ENCODE peak calls at places on chromosomes 1 and 21, in four cellular contexts. L is HepG2, E is HCT116, K is K562. W is an unnamed sample. For H3K4me1, the result is how much of the 10 kb centered on the place peaks cover.

GRCh38 chr1:25747046-25747705 is 52.8 kb upstream of the SELENON start:
- DNase-seq in E (no peak), K (no peak), L (no peak), W (no peak)

GRCh38 chr1:236515443-236515958 is 8.3 kb upstream of the LGALS8 start:
- DNase-seq in L (peak), K (no peak), E (no peak), W (no peak)

GRCh38 chr1:116868386-116868785 is 41.3 kb upstream of the PTGFRN start:
- DNase-seq in K (no peak), L (no peak), E (no peak), W (no peak)

GRCh38 chr21:31222142-31222541 is 121.9 kb downstream of the TIAM1 start:
- DNase-seq in L (no peak), E (no peak), K (no peak), W (no peak)

GRCh38 chr1:30877205-30877912 is 31.2 kb downstream of the SDC3 start:
- DNase-seq in E (no peak), L (no peak), K (no peak), W (no peak)

GRCh38 chr1:179447489-179447888 is 81.7 kb downstream of the AXDND1 start:
- DNase-seq in E (peak), K (peak), L (peak), W (no peak)

GRCh38 chr1:31936278-31936965 is 1.7 kb downstream of the PTP4A2 start:
- DNase-seq in E (no peak), K (no peak), L (no peak), W (no peak)

GRCh38 chr1:118290571-118290970 is 105.5 kb upstream of the SPAG17 start:
- DNase-seq in E (no peak), L (no peak), K (no peak), W (no peak)

GRCh38 chr1:57927003-57927402 is 503.1 kb upstream of the DAB1 start:
- DNase-seq in K (no peak), L (no peak), E (no peak), W (no peak)

GRCh38 chr21:42234464-42235241 is 15.7 kb downstream of the ABCG1 start:
- DNase-seq in L (peak), E (no peak), K (peak), W (no peak)

GRCh38 chr1:241292973-241293372 is 64.0 kb downstream of the RGS7 start:
- DNase-seq in E (no peak), L (no peak), K (no peak), W (no peak)

DNA sequence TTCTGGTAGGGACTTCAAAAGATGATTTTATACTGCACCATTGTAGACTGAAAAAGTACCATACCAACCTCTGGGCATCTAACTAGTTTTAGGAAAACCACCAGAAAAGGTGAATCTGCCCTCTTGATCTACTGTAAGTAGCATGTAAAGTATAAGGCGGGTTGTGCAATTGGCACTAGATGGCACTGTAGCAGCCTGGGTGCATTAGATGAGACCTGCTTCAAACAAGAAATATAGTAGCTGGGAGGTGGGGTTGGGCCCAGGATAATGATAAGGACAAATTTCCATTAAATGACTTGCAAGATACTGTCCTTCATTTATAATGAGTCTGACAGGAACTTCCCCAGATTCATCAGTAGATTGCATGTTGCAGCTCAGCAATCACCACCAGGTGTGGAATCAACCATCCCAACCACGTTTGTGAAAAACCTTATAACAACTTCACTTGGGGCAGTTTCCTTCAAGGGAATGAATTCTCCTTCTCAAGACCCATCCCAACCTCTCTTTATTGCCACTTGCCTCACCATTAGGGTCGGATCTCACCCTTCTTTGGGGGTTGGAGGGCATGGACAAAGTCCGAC is 37.3 kb upstream of the IL10 start:
- DNase-seq in K (no peak), E (peak), L (peak), W (peak)
- TF ChIP-seq TCF7L2 in K (no peak), E (no peak), L (no peak), W (no peak)

GRCh38 chr1:209646558-209646957 is 5.7 kb downstream of the LAMB3 start:
- DNase-seq in L (no peak), E (no peak), K (no peak), W (no peak)
- H3K4me1 ChIP-seq in L (under half), E (under half), K (half or more), W (under half)

GRCh38 chr1:72034827-72035226 is 247.5 kb downstream of the NEGR1 start:
- DNase-seq in L (no peak), E (no peak), K (no peak), W (no peak)
- H3K4me3 ChIP-seq in L (no peak), E (no peak), K (no peak), W (no peak)

GRCh38 chr1:19330449-19331135 is 18.5 kb downstream of the SLC66A1 start:
- DNase-seq in L (no peak), K (no peak), E (no peak), W (no peak)

GRCh38 chr1:19329188-19329587 is 17.1 kb downstream of the SLC66A1 start:
- DNase-seq in L (no peak), K (no peak), E (no peak), W (no peak)

GRCh38 chr1:19329611-19330010 is 17.5 kb downstream of the SLC66A1 start:
- DNase-seq in E (no peak), L (no peak), K (no peak), W (no peak)

GRCh38 chr1:19332832-19333231 is 20.7 kb downstream of the SLC66A1 start:
- DNase-seq in L (no peak), K (no peak), E (no peak), W (no peak)

DNA sequence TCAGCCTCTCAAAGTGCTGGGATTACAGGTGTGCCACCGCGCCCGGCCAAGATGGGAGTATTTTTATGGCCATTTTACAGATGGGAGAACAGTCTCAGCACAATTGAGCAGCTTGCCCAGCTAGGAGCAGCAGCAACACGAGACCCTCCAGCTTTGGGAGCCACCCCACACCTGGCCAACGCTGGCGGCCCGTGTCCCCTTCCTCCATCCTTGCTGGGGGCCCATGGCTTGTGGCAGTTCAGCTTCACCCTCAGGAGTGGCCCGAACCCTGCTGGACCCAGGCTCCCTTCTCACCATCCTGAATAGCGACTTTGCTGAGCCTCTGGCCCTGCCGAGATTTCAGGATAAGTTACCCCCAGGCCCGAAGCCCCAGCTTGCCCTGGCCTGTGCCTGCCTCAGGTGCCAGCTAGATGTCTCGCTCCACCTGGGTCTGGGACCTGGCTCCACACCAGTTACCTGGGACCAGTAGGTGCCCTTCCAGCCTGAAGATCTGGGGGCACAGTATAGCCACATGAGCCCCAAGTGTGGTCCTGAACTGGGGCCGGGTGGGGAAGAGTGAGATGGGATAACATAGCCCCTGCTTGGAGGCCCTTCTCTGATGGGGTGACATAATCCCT is 19.2 kb downstream of the SLC66A1 start:
- DNase-seq in L (no peak), E (no peak), K (no peak), W (no peak)
- TF ChIP-seq TCF7L2 in L (no peak), E (no peak), K (no peak), W (no peak)

GRCh38 chr21:37458669-37459276 is 92.2 kb downstream of the DYRK1A start:
- DNase-seq in K (no peak), L (no peak), E (no peak), W (no peak)

GRCh38 chr21:37459575-37459974 is 93.0 kb downstream of the DYRK1A start:
- DNase-seq in E (no peak), L (no peak), K (no peak), W (no peak)

GRCh38 chr21:37461494-37461893 is 94.9 kb downstream of the DYRK1A start:
- DNase-seq in E (no peak), L (no peak), K (no peak), W (no peak)

GRCh38 chr21:37462087-37462861 is 95.7 kb downstream of the DYRK1A start:
- DNase-seq in L (peak), E (no peak), K (no peak), W (no peak)

GRCh38 chr21:37460196-37460595 is 93.6 kb downstream of the DYRK1A start:
- DNase-seq in L (no peak), E (no peak), K (peak), W (no peak)
- H3K4me1 ChIP-seq in L (under half), E (under half), K (under half), W (under half)

DNA sequence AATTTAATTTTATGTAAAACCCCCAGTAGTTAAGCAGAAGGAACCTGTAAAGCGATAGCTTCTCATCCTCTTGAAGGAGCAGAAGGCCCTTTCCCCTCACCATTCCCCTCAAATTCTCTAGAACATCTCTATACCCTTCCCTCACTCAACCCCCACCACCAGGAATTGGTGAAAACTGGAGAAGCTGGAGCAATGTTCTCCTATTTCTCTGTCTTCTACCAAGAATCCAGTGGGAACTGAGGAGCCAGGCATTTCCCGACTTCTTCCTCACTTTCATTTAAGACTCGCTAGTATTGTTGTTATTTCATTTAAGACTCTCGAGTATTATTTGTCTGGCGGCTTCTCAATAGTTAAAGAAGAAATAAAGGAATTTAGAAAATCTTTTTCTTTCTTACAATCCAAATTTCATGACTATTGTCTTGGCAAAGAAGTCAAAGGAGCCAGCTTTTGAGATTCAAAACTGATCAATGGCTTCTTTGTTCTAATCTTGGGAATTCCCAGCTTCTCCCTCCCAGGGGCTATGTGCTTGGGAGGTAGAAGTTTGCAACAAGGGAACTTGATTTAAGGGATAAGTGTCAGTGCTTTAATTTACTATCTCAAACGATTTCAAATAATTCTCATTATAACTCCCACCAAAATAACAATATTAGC is 253.3 kb upstream of the ADGRL2 start:
- DNase-seq in L (no peak), K (no peak), E (no peak), W (no peak)
- H3K4me3 ChIP-seq in L (no peak), K (no peak), E (no peak), W (no peak)

DNA sequence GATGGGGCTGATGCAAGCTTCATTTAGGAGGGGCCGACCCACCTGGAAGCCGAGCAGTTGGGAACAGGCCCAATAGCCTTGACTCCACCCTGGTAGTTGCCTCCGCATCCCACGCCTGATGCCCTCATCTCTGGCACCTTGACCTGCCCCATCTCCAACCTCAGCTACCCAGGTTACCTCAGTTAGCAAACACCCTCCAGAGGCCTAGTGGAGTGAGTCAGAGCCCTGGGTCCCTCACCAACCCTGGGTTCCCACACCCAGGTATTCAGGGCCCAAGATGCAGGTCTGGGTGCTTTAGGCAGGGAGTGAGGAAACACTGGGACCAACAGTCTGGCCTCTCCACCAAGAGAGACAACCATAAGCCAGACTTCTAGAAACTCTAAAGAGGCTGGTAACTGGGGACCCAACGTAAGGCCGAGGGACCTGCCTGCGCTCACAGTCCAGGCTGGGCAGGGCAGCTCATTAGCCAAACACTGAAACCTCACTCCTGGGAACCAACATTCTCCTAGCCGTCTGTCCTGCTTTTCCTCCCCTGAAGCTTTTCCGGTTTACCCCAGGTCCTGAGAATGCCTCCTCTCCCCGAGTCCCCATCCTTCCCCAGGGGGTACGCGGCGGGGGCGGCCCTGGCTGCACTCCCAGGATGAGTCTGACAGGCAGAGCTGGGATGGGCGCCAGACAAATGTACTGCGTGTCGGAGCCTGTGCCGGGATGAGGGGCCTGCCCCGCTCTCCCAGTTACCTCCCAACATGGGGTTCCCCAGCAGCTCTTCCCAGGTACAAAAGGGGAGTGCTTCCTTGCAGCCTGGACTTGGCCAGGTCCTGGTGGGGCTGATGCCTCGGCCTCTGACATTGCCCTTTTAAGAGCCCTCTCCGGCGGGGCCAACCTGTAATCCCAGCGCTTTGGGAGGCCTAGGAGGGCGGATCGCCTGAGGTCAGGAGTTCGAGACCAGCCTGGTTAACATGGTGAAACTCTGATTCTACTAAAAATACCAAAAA is 8.9 kb upstream of the CELSR2 start:
- DNase-seq in K (no peak), E (no peak), L (no peak), W (no peak)
- TF ChIP-seq TCF7L2 in K (no peak), E (no peak), L (no peak), W (no peak)

GRCh38 chr1:27138368-27138767 is 16.6 kb downstream of the SLC9A1 start:
- DNase-seq in L (no peak), E (no peak), K (no peak), W (no peak)

GRCh38 chr1:27138927-27139326 is 16.0 kb downstream of the SLC9A1 start:
- DNase-seq in K (no peak), E (no peak), L (no peak), W (no peak)

GRCh38 chr1:27135920-27136551 is 18.9 kb downstream of the SLC9A1 start:
- DNase-seq in E (no peak), K (no peak), L (no peak), W (no peak)

GRCh38 chr1:27137022-27137542 is 17.8 kb downstream of the SLC9A1 start:
- DNase-seq in K (peak), E (no peak), L (no peak), W (no peak)

GRCh38 chr1:27137544-27138075 is 17.3 kb downstream of the SLC9A1 start:
- DNase-seq in L (peak), E (no peak), K (peak), W (no peak)
- H3K4me1 ChIP-seq in L (under half), E (under half), K (under half), W (under half)